ENCODE peak calls at places on chromosome 2, in ten cellular contexts. N is Panc1, U is HCT116, D is transverse colon, A is K562, Y is SK-N-SH, O is sigmoid colon, X is esophagus muscularis mucosa, R is prostate gland, E is upper lobe of left lung. I is an unnamed sample.

GRCh38 chr2:191688934-191689695 is 11.2 kb downstream of the NABP1 start:
- DNase-seq in N (no peak), U (peak; percentile 57), D (no peak), A (no peak), Y (no peak), O (no peak), X (no peak), R (no peak), E (no peak), I (no peak)

GRCh38 chr2:16018277-16019059 is 78.1 kb downstream of the MYCN start:
- DNase-seq in N (no peak), U (no peak), D (no peak), A (no peak), Y (no peak), O (no peak), X (no peak), R (no peak), E (no peak), I (no peak)

GRCh38 chr2:70123051-70123828 is 36.0 kb downstream of the PCBP1 start:
- DNase-seq in N (no peak), U (no peak), D (peak; percentile 43), A (no peak), Y (no peak), O (peak; percentile 85), X (no peak), R (peak; percentile 30), E (no peak), I (peak; percentile 83)

GRCh38 chr2:223054193-223054781 is 2.3 kb downstream of the KCNE4 start:
- DNase-seq in N (no peak), U (no peak), D (peak; percentile 23), A (no peak), Y (no peak), O (peak; percentile 90), X (peak; percentile 93), R (no peak), E (peak; percentile 64), I (peak; percentile 90)

GRCh38 chr2:73489053-73489452 is 103.4 kb downstream of the ALMS1 start:
- DNase-seq in N (no peak), U (no peak), D (no peak), A (no peak), Y (no peak), O (no peak), X (no peak), R (no peak), E (no peak), I (no peak)

GRCh38 chr2:195498176-195498575 is 158.8 kb upstream of the SLC39A10 start:
- DNase-seq in N (no peak), U (peak; percentile 33), D (peak; percentile 57), A (no peak), Y (no peak), O (no peak), X (no peak), R (no peak), E (peak; percentile 53), I (no peak)

GRCh38 chr2:145380436-145381017 is 860.6 kb upstream of the ZEB2 start:
- DNase-seq in N (no peak), U (peak; percentile 12), D (no peak), A (no peak), Y (no peak), O (no peak), X (no peak), R (no peak), E (no peak), I (no peak)

GRCh38 chr2:225002039-225002655 is 40.1 kb downstream of the DOCK10 start:
- DNase-seq in N (peak; percentile 41), U (peak; percentile 43), D (peak; percentile 69), A (peak; percentile 18), Y (peak; percentile 42), O (no peak), X (no peak), R (peak; percentile 46), E (peak; percentile 33), I (no peak)

GRCh38 chr2:241966671-241967070 is 97.1 kb downstream of the RTP5 start:
- DNase-seq in N (no peak), U (no peak), D (no peak), A (no peak), Y (no peak), O (no peak), X (no peak), R (no peak), E (no peak), I (no peak)

GRCh38 chr2:223697921-223698645 is 95.9 kb upstream of the SCG2 start:
- DNase-seq in N (no peak), U (peak; percentile 96), D (no peak), A (no peak), Y (no peak), O (no peak), X (no peak), R (no peak), E (no peak), I (no peak)

GRCh38 chr2:42942990-42943493 is 150.7 kb upstream of the HAAO start:
- DNase-seq in N (no peak), U (no peak), D (no peak), A (no peak), Y (no peak), O (no peak), X (no peak), R (no peak), E (no peak), I (no peak)

GRCh38 chr2:162197095-162197825 is 45.2 kb upstream of the GCG start:
- DNase-seq in N (no peak), U (no peak), D (no peak), A (no peak), Y (no peak), O (no peak), X (no peak), R (no peak), E (no peak), I (no peak)

GRCh38 chr2:112910219-112910618 is 746 bp upstream of the IL37 start:
- DNase-seq in N (no peak), U (no peak), D (no peak), A (no peak), Y (no peak), O (no peak), X (no peak), R (no peak), E (no peak), I (no peak)

GRCh38 chr2:159124931-159125467 is 156.6 kb downstream of the TANC1 start:
- DNase-seq in N (no peak), U (no peak), D (peak; percentile 36), A (no peak), Y (no peak), O (no peak), X (no peak), R (peak; percentile 71), E (no peak), I (no peak)

GRCh38 chr2:98148968-98149697 is 62.2 kb downstream of the VWA3B start:
- DNase-seq in N (no peak), U (peak; percentile 24), D (no peak), A (no peak), Y (no peak), O (no peak), X (no peak), R (no peak), E (no peak), I (peak; percentile 10)

GRCh38 chr2:160910681-160911080 is 249.5 kb upstream of the TANK start:
- DNase-seq in N (no peak), U (no peak), D (no peak), A (no peak), Y (peak; percentile 15), O (no peak), X (no peak), R (no peak), E (no peak), I (no peak)

GRCh38 chr2:223122706-223123265 is 70.8 kb downstream of the KCNE4 start:
- DNase-seq in N (no peak), U (no peak), D (no peak), A (no peak), Y (no peak), O (no peak), X (no peak), R (no peak), E (no peak), I (no peak)

GRCh38 chr2:120525056-120526046 is 179.4 kb downstream of the INHBB start:
- DNase-seq in N (no peak), U (no peak), D (no peak), A (peak; percentile 25), Y (peak; percentile 67), O (no peak), X (no peak), R (no peak), E (no peak), I (no peak)
- TF ChIP-seq POLR2AphosphoS5 in N (no peak), U (no peak), D (no peak), A (no peak), Y (no peak), O (no peak), X (no peak), R (no peak), E (no peak), I (no peak)

GRCh38 chr2:1990151-1990589 is 245.9 kb upstream of the PXDN start:
- DNase-seq in N (no peak), U (no peak), D (no peak), A (no peak), Y (no peak), O (no peak), X (no peak), R (no peak), E (no peak), I (no peak)
- H3K27me3 ChIP-seq in N (no peaks in the 10 kb centered on the region), U (peaks cover 7% of the 10 kb centered on the region), D (no peaks in the 10 kb centered on the region), A (no peaks in the 10 kb centered on the region), Y (no peaks in the 10 kb centered on the region), O (no peaks in the 10 kb centered on the region), X (no peaks in the 10 kb centered on the region), R (no peaks in the 10 kb centered on the region), E (no peaks in the 10 kb centered on the region), I (peaks cover 6% of the 10 kb centered on the region)

GRCh38 chr2:136126527-136126926 is 8.6 kb upstream of the CXCR4 start:
- DNase-seq in N (no peak), U (no peak), D (no peak), A (no peak), Y (no peak), O (no peak), X (no peak), R (no peak), E (no peak), I (no peak)

GRCh38 chr2:136125226-136125625 is 7.3 kb upstream of the CXCR4 start:
- DNase-seq in N (no peak), U (no peak), D (no peak), A (no peak), Y (no peak), O (no peak), X (no peak), R (no peak), E (no peak), I (no peak)

GRCh38 chr2:136128905-136129304 is 11.0 kb upstream of the CXCR4 start:
- DNase-seq in N (no peak), U (no peak), D (no peak), A (no peak), Y (no peak), O (no peak), X (no peak), R (no peak), E (no peak), I (no peak)

GRCh38 chr2:136126021-136126420 is 8.1 kb upstream of the CXCR4 start:
- DNase-seq in N (no peak), U (no peak), D (no peak), A (no peak), Y (no peak), O (no peak), X (no peak), R (no peak), E (no peak), I (no peak)

GRCh38 chr2:136127356-136127755 is 9.4 kb upstream of the CXCR4 start:
- DNase-seq in N (no peak), U (no peak), D (no peak), A (no peak), Y (peak; percentile 32), O (no peak), X (no peak), R (no peak), E (no peak), I (no peak)
- H3K4me1 ChIP-seq in N (no peaks in the 10 kb centered on the region), U (no peaks in the 10 kb centered on the region), D (no peaks in the 10 kb centered on the region), A (no peaks in the 10 kb centered on the region), Y (no peaks in the 10 kb centered on the region), O (peaks cover 9% of the 10 kb centered on the region), X (peaks cover 4% of the 10 kb centered on the region), R (no peaks in the 10 kb centered on the region), E (no peaks in the 10 kb centered on the region), I (no peaks in the 10 kb centered on the region)

GRCh38 chr2:22403748-22404147 is 981.2 kb upstream of the KLHL29 start:
- DNase-seq in N (no peak), U (no peak), D (no peak), A (no peak), Y (no peak), O (no peak), X (no peak), R (no peak), E (no peak), I (no peak)
- TF ChIP-seq POLR2AphosphoS5 in N (no peak), U (no peak), D (no peak), A (no peak), Y (no peak), O (no peak), X (no peak), R (no peak), E (no peak), I (no peak)

I was measured in suprapubic skin.